ENCODE peak calls at places on chromosomes 1 and 21, in five cellular contexts. P is right cardiac atrium, V is spleen, U is fibroblast of lung, O is AG04450. F is an unnamed sample.

GRCh38 chr1:44808063-44808937 is at the start of gene BTBD19:
- DNase-seq in P (peak), V (peak), U (peak), O (peak), F (peak)

GRCh38 chr1:9233942-9234222 is 692 bp upstream of the H6PD start:
- DNase-seq in V (no peak), O (no peak), P (no peak), U (no peak), F (no peak)

GRCh38 chr1:41902125-41902524 is 16.6 kb downstream of the HIVEP3 start:
- DNase-seq in U (peak), P (peak), V (no peak), O (peak), F (peak)

GRCh38 chr1:39261712-39262221 is 57.3 kb downstream of the MACF1 start:
- DNase-seq in U (peak), V (no peak), O (peak), P (no peak), F (no peak)

GRCh38 chr1:44531785-44532566 is 126.9 kb downstream of the RNF220 start:
- DNase-seq in O (no peak), U (peak), P (no peak), V (no peak), F (no peak)

GRCh38 chr1:113109908-113110554 is 37.0 kb downstream of the LRIG2 start:
- DNase-seq in P (no peak), U (peak), V (no peak), O (peak), F (peak)

GRCh38 chr1:116909511-116910378 is at the start of gene PTGFRN:
- DNase-seq in P (peak), O (no peak), V (peak), U (peak), F (peak)

GRCh38 chr1:118960567-118961136 is 27.5 kb downstream of the TBX15 start:
- DNase-seq in P (peak), V (no peak), U (peak), O (no peak), F (peak)

GRCh38 chr1:13828454-13829151 is 128.6 kb downstream of the PRDM2 start:
- DNase-seq in P (no peak), V (peak), U (no peak), O (no peak), F (peak)

GRCh38 chr1:176843352-176844297 is 320.9 kb downstream of the ASTN1 start:
- DNase-seq in O (peak), V (no peak), P (no peak), U (peak), F (peak)

GRCh38 chr1:869499-870244 is 54.1 kb upstream of the SAMD11 start:
- DNase-seq in P (peak), O (no peak), U (peak), V (peak), F (peak)

GRCh38 chr1:207259391-207259790 is 62.1 kb upstream of the CD55 start:
- DNase-seq in U (peak), P (no peak), O (no peak), V (no peak), F (peak)

GRCh38 chr21:17848228-17848627 is 29.1 kb upstream of the C21orf91 start:
- DNase-seq in P (no peak), U (peak), O (peak), V (no peak), F (peak)

GRCh38 chr1:52403566-52404115 is 582 bp downstream of the ORC1 start:
- DNase-seq in P (no peak), U (peak), V (no peak), O (peak), F (peak)